ENCODE peak calls at places on chromosome 10, in four cellular contexts. S, H, G and D are unnamed samples.
A peak's percentile ranks its signal among the peaks of the same experiment; 100 is the strongest.

GRCh38 chr10:49000437-49001398 is 61.1 kb upstream of the LRRC18 start:
- DNase-seq in H (no peak), S (no peak), G (no peak), D (no peak)

GRCh38 chr10:20966426-20966825 is 69.3 kb upstream of the NEBL start:
- DNase-seq in H (no peak), S (no peak), G (no peak), D (no peak)

GRCh38 chr10:5629789-5630436 is 36.5 kb downstream of the ASB13 start:
- DNase-seq in H (peak; percentile 65), S (peak; percentile 96), G (peak; percentile 81), D (no peak)

GRCh38 chr10:86727992-86728559 is 28.3 kb upstream of the BMPR1A start:
- DNase-seq in G (no peak), S (no peak), H (no peak), D (no peak)

GRCh38 chr10:3728563-3728962 is 56.4 kb downstream of the KLF6 start:
- DNase-seq in G (no peak), S (no peak), H (no peak), D (no peak)

GRCh38 chr10:116802876-116803275 is 46.4 kb upstream of the ENO4 start:
- DNase-seq in G (no peak), H (no peak), S (no peak), D (no peak)

GRCh38 chr10:73601486-73601921 is 10.4 kb upstream of the USP54 start:
- DNase-seq in G (no peak), S (peak; percentile 24), H (peak; percentile 69), D (peak; percentile 85)

GRCh38 chr10:19461588-19461987 is 354.6 kb upstream of the PLXDC2 start:
- DNase-seq in G (no peak), H (no peak), S (no peak), D (no peak)

GRCh38 chr10:78578929-78579328 is 489.8 kb upstream of the ZMIZ1 start:
- DNase-seq in H (no peak), G (no peak), S (peak; percentile 43), D (no peak)

GRCh38 chr10:62182171-62182570 is 86.5 kb downstream of the RTKN2 start:
- DNase-seq in S (no peak), G (no peak), H (no peak), D (no peak)

GRCh38 chr10:107790271-107790670 is 625.8 kb upstream of the SORCS1 start:
- DNase-seq in H (no peak), S (no peak), G (no peak), D (no peak)

GRCh38 chr10:77417359-77417758 is 220.2 kb downstream of the KCNMA1 start:
- DNase-seq in G (no peak), H (no peak), S (no peak), D (no peak)

GRCh38 chr10:126315471-126316177 is 72.7 kb downstream of the ADAM12 start:
- DNase-seq in H (no peak), S (peak; percentile 83), G (no peak), D (no peak)

GRCh38 chr10:7027913-7028808 is 382.7 kb downstream of the SFMBT2 start:
- DNase-seq in H (no peak), S (peak; percentile 43), G (peak; percentile 88), D (no peak)

GRCh38 chr10:69929575-69929974 is 123.1 kb upstream of the MACROH2A2 start:
- DNase-seq in S (no peak), G (no peak), H (no peak), D (no peak)

GRCh38 chr10:131844546-131845084 is 56.2 kb upstream of the PPP2R2D start:
- DNase-seq in G (no peak), H (no peak), S (no peak), D (no peak)

GRCh38 chr10:66329116-66329515 is 596.7 kb upstream of the LRRTM3 start:
- DNase-seq in G (no peak), H (no peak), S (no peak), D (no peak)

GRCh38 chr10:19117419-19117818 is 68.8 kb downstream of the MALRD1 start:
- DNase-seq in G (no peak), H (no peak), S (no peak), D (no peak)

GRCh38 chr10:133274751-133275682 is 1.7 kb downstream of the ADAM8 start:
- DNase-seq in S (no peak), G (peak; percentile 67), H (no peak), D (peak; percentile 88)

GRCh38 chr10:129055225-129055624 is 411.8 kb upstream of the MGMT start:
- DNase-seq in H (no peak), S (no peak), G (no peak), D (no peak)

GRCh38 chr10:693506-693905 is 4.0 kb upstream of the DIP2C start:
- DNase-seq in H (no peak), G (no peak), S (peak; percentile 49), D (peak; percentile 9)

GRCh38 chr10:17232276-17232987 is 4.4 kb downstream of the VIM start:
- DNase-seq in G (no peak), H (peak; percentile 18), S (peak; percentile 34), D (no peak)

GRCh38 chr10:13160934-13161266 is 458 bp upstream of the MCM10 start:
- DNase-seq in H (no peak), G (no peak), S (no peak), D (no peak)
- H3K4me3 ChIP-seq in H (peak overlapping the region; percentile 75), G (peak overlapping the region; percentile 58), S (peak overlapping the region; percentile 50), D (peak overlapping the region; percentile 60)

GRCh38 chr10:94211187-94211529 is 151.6 kb downstream of the NOC3L start:
- DNase-seq in H (no peak), S (no peak), G (no peak), D (no peak)

GRCh38 chr10:94210465-94211186 is 152.1 kb downstream of the NOC3L start:
- DNase-seq in G (no peak), H (no peak), S (no peak), D (no peak)

GRCh38 chr10:94214497-94214896 is 148.2 kb downstream of the NOC3L start:
- DNase-seq in S (no peak), H (no peak), G (no peak), D (no peak)

GRCh38 chr10:94213980-94214379 is 148.8 kb downstream of the NOC3L start:
- DNase-seq in H (peak; percentile 34), G (no peak), S (no peak), D (no peak)

DNA sequence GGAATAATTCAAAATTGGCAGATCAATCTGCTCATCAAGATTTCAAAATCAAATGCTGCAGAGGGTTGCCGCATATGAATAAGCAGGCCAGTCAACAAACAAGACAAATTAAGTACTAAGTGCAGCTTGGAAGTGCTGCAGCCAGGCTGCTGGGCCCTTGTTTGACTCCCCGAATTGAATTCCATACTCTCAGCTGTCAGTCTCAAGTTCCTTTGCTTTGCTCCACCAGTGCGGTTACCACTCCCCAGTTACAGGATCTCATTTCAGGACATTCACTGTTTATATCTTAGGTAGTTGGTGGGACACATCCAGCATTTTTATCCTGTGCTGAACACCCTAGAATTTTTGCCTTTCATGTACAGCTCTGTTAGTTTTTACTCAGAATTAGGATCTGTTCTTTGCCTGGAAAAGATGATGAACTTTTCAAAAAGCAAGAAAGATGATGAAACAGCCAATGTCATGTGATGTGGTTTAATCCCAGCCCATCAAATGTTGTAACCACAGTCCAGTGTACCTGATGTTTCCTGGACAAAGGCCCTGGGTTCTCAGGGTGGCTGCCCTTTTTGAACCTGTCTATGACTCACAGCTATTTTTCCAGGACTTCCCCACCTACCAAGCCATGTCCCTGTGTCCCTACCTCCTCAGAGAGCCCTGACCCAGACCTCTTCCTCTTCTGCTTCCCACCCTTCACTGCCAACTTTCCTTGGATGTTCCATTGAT is 149.7 kb downstream of the NOC3L start:
- DNase-seq in S (no peak), G (no peak), H (no peak), D (no peak)
- H3K9ac ChIP-seq in S (no peak overlapping the region), G (no peak overlapping the region), H (no peak overlapping the region), D (no peak overlapping the region)

GRCh38 chr10:79588800-79589199 is 21.9 kb upstream of the SFTPA1 start:
- DNase-seq in H (no peak), G (no peak), S (no peak), D (no peak)

GRCh38 chr10:79595510-79595909 is 15.2 kb upstream of the SFTPA1 start:
- DNase-seq in S (no peak), H (no peak), G (no peak), D (no peak)

GRCh38 chr10:79593377-79593776 is 17.4 kb upstream of the SFTPA1 start:
- DNase-seq in G (no peak), S (no peak), H (no peak), D (no peak)
- H3K9me1 ChIP-seq in G (no peaks in the 10 kb centered on the region), S (no peaks in the 10 kb centered on the region), H (no peaks in the 10 kb centered on the region), D (no peaks in the 10 kb centered on the region)

GRCh38 chr10:14701466-14701865 is 73.2 kb downstream of the FAM107B start:
- DNase-seq in H (no peak), G (no peak), S (no peak), D (no peak)
- H3K4me3 ChIP-seq in H (no peak overlapping the region), G (no peak overlapping the region), S (no peak overlapping the region), D (no peak overlapping the region)

DNA sequence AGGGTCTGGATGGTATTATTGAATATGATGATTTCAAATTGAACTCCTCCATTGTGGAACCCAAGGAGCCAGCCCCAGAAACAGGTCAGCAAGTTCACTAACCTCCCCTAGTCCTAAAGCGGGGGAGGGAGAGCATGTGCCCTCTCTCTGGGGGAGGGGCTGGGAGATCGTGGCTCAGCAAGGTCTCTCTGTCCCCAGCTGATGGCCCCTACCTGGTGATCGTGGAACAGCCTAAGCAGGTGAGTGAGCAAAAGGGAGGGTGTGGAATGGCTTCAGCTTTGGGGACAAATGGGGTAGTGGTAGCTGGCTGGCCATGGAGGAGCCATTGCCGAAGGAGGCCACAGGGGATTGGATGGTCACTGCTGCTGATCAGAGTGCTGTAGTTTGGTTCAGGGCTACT is 746 bp downstream of the NFKB2 start:
- DNase-seq in H (no peak), S (no peak), G (no peak), D (no peak)
- H3K9ac ChIP-seq in H (peak overlapping the region; percentile 44), S (peak overlapping the region; percentile 69), G (peak overlapping the region; percentile 90), D (peak overlapping the region; percentile 87)

GRCh38 chr10:59954296-59954695 is 47.9 kb upstream of the CCDC6 start:
- DNase-seq in H (no peak), G (no peak), S (peak; percentile 1), D (no peak)
- H3K9me1 ChIP-seq in H (no peaks in the 10 kb centered on the region), G (no peaks in the 10 kb centered on the region), S (no peaks in the 10 kb centered on the region), D (no peaks in the 10 kb centered on the region)